ENCODE peak calls at places on chromosomes 2 and 18, in four cellular contexts. H, V, Z and F are unnamed samples.

GRCh38 chr2:8590940-8591339 is 90.9 kb upstream of the ID2 start:
- DNase-seq in H (peak), Z (no peak), V (no peak), F (no peak)

GRCh38 chr2:54673501-54673998 is 49.9 kb upstream of the EML6 start:
- DNase-seq in H (no peak), Z (no peak), V (no peak), F (no peak)

GRCh38 chr18:6591491-6591890 is 138.0 kb upstream of the ARHGAP28 start:
- DNase-seq in Z (no peak), H (no peak), V (no peak), F (no peak)

GRCh38 chr2:42101641-42102605 is 54.1 kb downstream of the PKDCC start:
- DNase-seq in V (no peak), Z (no peak), H (peak), F (peak)

GRCh38 chr2:239392688-239393400 is 8.0 kb downstream of the HDAC4 start:
- DNase-seq in V (no peak), H (no peak), Z (peak), F (no peak)

GRCh38 chr18:40687401-40687800 is 1267.6 kb upstream of the PIK3C3 start:
- DNase-seq in Z (no peak), H (no peak), V (no peak), F (no peak)

GRCh38 chr2:2302359-2302758 is 28.7 kb downstream of the MYT1L start:
- DNase-seq in Z (no peak), V (no peak), H (no peak), F (no peak)

GRCh38 chr2:234611209-234611608 is 114.3 kb upstream of the ARL4C start:
- DNase-seq in V (peak), H (peak), Z (no peak), F (no peak)

GRCh38 chr2:159904565-159905281 is 106.7 kb upstream of the CD302 start:
- DNase-seq in H (no peak), Z (no peak), V (peak), F (no peak)

GRCh38 chr18:11366410-11366809 is 217.0 kb upstream of the PIEZO2 start:
- DNase-seq in Z (no peak), V (no peak), H (no peak), F (no peak)

GRCh38 chr2:196066794-196067382 is 1.7 kb downstream of the DNAH7 start:
- DNase-seq in V (peak), H (no peak), Z (peak), F (no peak)

GRCh38 chr18:46750626-46751025 is 6.2 kb downstream of the ST8SIA5 start:
- DNase-seq in H (no peak), V (no peak), Z (no peak), F (no peak)

GRCh38 chr2:177724398-177725287 is 332.1 kb downstream of the AGPS start:
- DNase-seq in H (peak), V (peak), Z (peak), F (no peak)

GRCh38 chr2:27010139-27010538 is 22.6 kb upstream of the TMEM214 start:
- DNase-seq in Z (no peak), H (no peak), V (peak), F (no peak)

GRCh38 chr2:27849558-27849957 is 40.6 kb downstream of the RBKS start:
- DNase-seq in Z (no peak), V (no peak), H (no peak), F (no peak)

GRCh38 chr2:231162036-231162345 is 36.4 kb upstream of the ARMC9 start:
- DNase-seq in H (no peak), V (no peak), Z (no peak), F (no peak)

GRCh38 chr2:222525776-222526175 is 101.4 kb downstream of the SGPP2 start:
- DNase-seq in H (no peak), V (no peak), Z (no peak), F (no peak)

GRCh38 chr2:231597014-231597611 is 4.4 kb downstream of the TEX44 start:
- DNase-seq in Z (no peak), V (no peak), H (no peak), F (peak)

DNA sequence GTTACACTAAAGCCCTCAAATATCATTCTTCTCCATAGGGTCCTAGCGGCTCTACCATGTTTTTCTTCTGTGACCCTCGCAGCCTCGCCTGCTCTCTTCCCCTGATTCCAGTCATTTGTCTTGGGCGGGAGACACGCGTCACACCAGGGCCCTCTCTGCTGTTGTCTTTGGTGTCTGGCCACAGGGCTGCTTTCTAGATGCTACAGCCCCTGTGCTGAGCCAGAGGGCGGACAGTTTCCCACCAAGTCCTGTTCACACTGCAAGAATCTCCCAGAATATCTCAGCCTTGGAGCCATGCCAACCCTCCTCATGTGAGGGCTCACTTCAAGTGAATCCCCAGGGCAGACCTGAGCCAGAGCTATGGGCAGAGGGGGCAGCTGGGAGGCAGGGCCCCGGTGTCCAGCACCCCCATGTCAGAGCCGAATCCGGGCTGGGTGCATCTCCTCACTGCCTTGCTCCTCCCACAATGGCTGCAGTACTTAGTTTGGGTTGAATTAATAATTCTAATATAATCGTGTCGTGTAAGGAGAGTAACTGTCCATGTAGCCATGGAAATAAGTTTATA is 42.1 kb downstream of the DIPK1C start:
- DNase-seq in Z (no peak), V (no peak), H (no peak), F (no peak)
- TF ChIP-seq NFIC in Z (no peak), V (no peak), H (no peak), F (no peak)

DNA sequence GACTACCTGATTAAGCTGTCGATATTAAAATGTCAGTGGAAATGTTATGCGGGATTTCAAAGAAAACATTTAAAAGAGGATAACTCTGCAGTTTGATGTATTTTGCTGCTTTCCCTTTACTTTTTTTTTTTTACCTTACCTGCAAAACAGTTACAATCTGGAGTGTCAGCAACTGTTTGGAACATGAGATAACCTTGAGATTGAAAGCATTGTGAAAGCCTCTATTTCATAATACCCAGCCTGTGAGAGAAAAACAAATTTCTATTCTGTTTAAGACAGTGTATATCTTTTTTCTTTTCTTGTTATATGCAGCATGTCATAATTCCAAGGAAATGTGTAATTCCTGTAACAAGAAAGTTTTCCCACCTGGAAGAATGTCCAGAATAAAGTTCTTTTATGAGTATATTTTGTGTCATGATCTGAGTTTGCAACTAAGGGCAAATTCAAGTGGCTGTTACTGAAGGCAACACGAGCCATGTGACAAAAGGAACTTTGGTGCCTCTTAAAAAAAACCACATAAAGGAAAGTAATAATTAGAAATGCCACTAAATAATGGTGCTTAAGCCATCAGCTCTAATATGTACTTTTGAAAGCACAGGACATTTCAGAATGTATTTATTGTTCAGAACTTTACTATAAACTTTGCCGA is 297.0 kb upstream of the DSEL start:
- DNase-seq in V (no peak), Z (no peak), H (no peak), F (no peak)
- TF ChIP-seq SIN3A in V (no peak), Z (no peak), H (no peak), F (no peak)

GRCh38 chr2:98087447-98088065 is 589 bp downstream of the VWA3B start:
- DNase-seq in H (no peak), V (no peak), Z (no peak), F (no peak)
- H3K9ac ChIP-seq in H (no peak), V (no peak), Z (no peak), F (no peak)

DNA sequence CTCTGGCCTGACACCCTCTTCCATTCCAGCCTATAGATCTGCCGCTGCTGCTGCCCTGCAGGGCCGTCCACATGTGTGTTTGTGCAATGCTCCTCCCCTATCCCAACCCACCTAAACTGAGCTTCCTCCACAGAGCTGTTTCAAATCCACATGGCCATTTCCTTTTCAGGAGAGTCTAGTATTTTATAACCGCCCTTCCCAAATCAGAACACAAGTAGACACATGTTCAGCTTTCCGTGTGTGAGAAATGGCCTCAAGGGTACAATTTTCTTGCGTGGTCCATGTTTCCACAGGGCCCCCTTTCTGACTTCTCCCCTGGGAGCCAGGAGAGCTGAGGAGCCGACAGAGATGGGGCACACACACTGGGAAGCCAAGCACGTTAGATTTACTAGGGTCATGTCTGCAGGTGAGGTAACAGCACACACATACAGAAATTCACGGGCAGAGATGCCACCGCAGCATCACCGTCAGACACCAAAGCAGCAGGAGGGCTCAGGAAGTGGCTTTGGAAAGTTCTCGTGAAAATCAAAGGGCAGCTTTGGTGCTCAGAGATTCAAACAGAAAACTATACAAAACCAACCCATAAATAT is 102.9 kb upstream of the TGFA start:
- DNase-seq in H (no peak), V (no peak), Z (no peak), F (no peak)
- TF ChIP-seq NFIC in H (no peak), V (no peak), Z (no peak), F (no peak)

DNA sequence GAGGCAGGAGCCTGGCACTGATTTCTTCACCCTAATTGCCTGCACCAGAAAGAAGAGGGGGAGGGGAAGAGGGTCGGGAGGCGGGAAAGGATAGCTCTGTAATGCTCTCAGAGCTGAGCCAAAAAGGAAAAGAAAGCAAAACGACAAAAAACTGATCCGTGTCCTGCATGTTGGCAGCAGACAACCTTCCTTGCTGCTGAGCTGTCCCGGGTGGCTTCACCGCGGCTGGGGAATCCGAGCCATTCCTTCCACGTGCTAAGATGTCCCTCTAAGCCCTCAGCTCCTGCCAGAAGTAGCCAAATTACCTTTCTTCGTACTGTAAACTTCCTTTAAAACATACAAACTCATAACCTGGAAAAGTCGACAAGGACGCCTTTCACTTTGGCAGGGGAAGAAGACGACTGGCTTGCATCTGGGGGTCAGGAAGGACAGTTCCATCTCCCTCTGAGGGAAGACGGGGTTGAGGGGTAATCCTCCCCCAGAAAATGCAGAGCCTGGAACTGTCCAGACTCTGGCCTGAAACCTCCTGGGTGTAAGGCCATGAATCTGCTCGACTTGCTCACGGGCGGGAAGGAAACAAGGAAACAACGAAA is 7.6 kb downstream of the OTX1 start:
- DNase-seq in Z (peak), H (no peak), V (no peak), F (no peak)
- TF ChIP-seq SIN3A in Z (no peak), H (no peak), V (no peak), F (no peak)